ENCODE peak calls at places on chromosome 12, in five cellular contexts. One of them, this sample, is unnamed.

GRCh38 chr12:49942921-49943662 is 7.4 kb upstream of the AQP2 start:
- DNase-seq in OCI-LY7: no peak
- DNase-seq in tibial nerve: no peak
- DNase-seq in fibroblast of mammary gland: no peak
- DNase-seq in CD4-positive, CD25-positive, alpha-beta regulatory T cell: peak
- DNase-seq in this sample: peak

GRCh38 chr12:54009171-54010052 is 627 bp downstream of the HOXC8 start:
- DNase-seq in CD4-positive, CD25-positive, alpha-beta regulatory T cell: no peak
- DNase-seq in tibial nerve: no peak
- DNase-seq in OCI-LY7: no peak
- DNase-seq in fibroblast of mammary gland: no peak
- DNase-seq in this sample: no peak

GRCh38 chr12:114741940-114742339 is 58.0 kb upstream of the TBX3 start:
- DNase-seq in OCI-LY7: no peak
- DNase-seq in CD4-positive, CD25-positive, alpha-beta regulatory T cell: no peak
- DNase-seq in tibial nerve: no peak
- DNase-seq in fibroblast of mammary gland: no peak
- DNase-seq in this sample: no peak

GRCh38 chr12:50690923-50691322 is 73.0 kb upstream of the ATF1 start:
- DNase-seq in CD4-positive, CD25-positive, alpha-beta regulatory T cell: no peak
- DNase-seq in tibial nerve: peak
- DNase-seq in OCI-LY7: no peak
- DNase-seq in fibroblast of mammary gland: peak
- DNase-seq in this sample: no peak

GRCh38 chr12:93087836-93088610 is 158.9 kb upstream of the EEA1 start:
- DNase-seq in tibial nerve: no peak
- DNase-seq in CD4-positive, CD25-positive, alpha-beta regulatory T cell: no peak
- DNase-seq in OCI-LY7: no peak
- DNase-seq in fibroblast of mammary gland: no peak
- DNase-seq in this sample: no peak

GRCh38 chr12:110966081-110966760 is 45.8 kb upstream of the MYL2 start:
- DNase-seq in CD4-positive, CD25-positive, alpha-beta regulatory T cell: no peak
- DNase-seq in OCI-LY7: no peak
- DNase-seq in fibroblast of mammary gland: peak
- DNase-seq in tibial nerve: no peak
- DNase-seq in this sample: no peak

GRCh38 chr12:45227668-45228067 is 11.8 kb downstream of the ANO6 start:
- DNase-seq in tibial nerve: no peak
- DNase-seq in CD4-positive, CD25-positive, alpha-beta regulatory T cell: no peak
- DNase-seq in fibroblast of mammary gland: no peak
- DNase-seq in OCI-LY7: no peak
- DNase-seq in this sample: no peak

GRCh38 chr12:55972906-55973597 is 826 bp upstream of the RAB5B start:
- DNase-seq in CD4-positive, CD25-positive, alpha-beta regulatory T cell: no peak
- DNase-seq in tibial nerve: no peak
- DNase-seq in fibroblast of mammary gland: no peak
- DNase-seq in OCI-LY7: peak
- DNase-seq in this sample: no peak

GRCh38 chr12:11573880-11574279 is 75.6 kb upstream of the ETV6 start:
- DNase-seq in tibial nerve: no peak
- DNase-seq in fibroblast of mammary gland: no peak
- DNase-seq in CD4-positive, CD25-positive, alpha-beta regulatory T cell: no peak
- DNase-seq in OCI-LY7: no peak
- DNase-seq in this sample: no peak

GRCh38 chr12:57089259-57090245 is 638 bp downstream of the NAB2 start:
- DNase-seq in CD4-positive, CD25-positive, alpha-beta regulatory T cell: peak
- DNase-seq in OCI-LY7: peak
- DNase-seq in tibial nerve: peak
- DNase-seq in fibroblast of mammary gland: peak
- DNase-seq in this sample: peak

GRCh38 chr12:107393043-107393725 is 292.4 kb upstream of the PWP1 start:
- DNase-seq in OCI-LY7: no peak
- DNase-seq in tibial nerve: no peak
- DNase-seq in fibroblast of mammary gland: no peak
- DNase-seq in CD4-positive, CD25-positive, alpha-beta regulatory T cell: peak
- DNase-seq in this sample: no peak

GRCh38 chr12:39892146-39892545 is 213.7 kb downstream of the SLC2A13 start:
- DNase-seq in tibial nerve: no peak
- DNase-seq in CD4-positive, CD25-positive, alpha-beta regulatory T cell: no peak
- DNase-seq in fibroblast of mammary gland: peak
- DNase-seq in OCI-LY7: no peak
- DNase-seq in this sample: no peak

GRCh38 chr12:46401703-46402102 is 29.1 kb upstream of the SLC38A2 start:
- DNase-seq in tibial nerve: peak
- DNase-seq in OCI-LY7: no peak
- DNase-seq in CD4-positive, CD25-positive, alpha-beta regulatory T cell: no peak
- DNase-seq in fibroblast of mammary gland: peak
- DNase-seq in this sample: no peak

GRCh38 chr12:92035477-92035876 is 110.2 kb downstream of the BTG1 start:
- DNase-seq in tibial nerve: no peak
- DNase-seq in CD4-positive, CD25-positive, alpha-beta regulatory T cell: no peak
- DNase-seq in fibroblast of mammary gland: no peak
- DNase-seq in OCI-LY7: no peak
- DNase-seq in this sample: no peak
- H3K4me3 ChIP-seq in tibial nerve: peak
- H3K4me3 ChIP-seq in CD4-positive, CD25-positive, alpha-beta regulatory T cell: peak
- H3K4me3 ChIP-seq in fibroblast of mammary gland: no peak
- H3K4me3 ChIP-seq in OCI-LY7: peak
- H3K4me3 ChIP-seq in this sample: peak

GRCh38 chr12:68806488-68807237 is 1.3 kb upstream of the MDM2 start:
- DNase-seq in tibial nerve: no peak
- DNase-seq in CD4-positive, CD25-positive, alpha-beta regulatory T cell: no peak
- DNase-seq in OCI-LY7: peak
- DNase-seq in fibroblast of mammary gland: no peak
- DNase-seq in this sample: no peak
- H3K4me3 ChIP-seq in tibial nerve: peak
- H3K4me3 ChIP-seq in CD4-positive, CD25-positive, alpha-beta regulatory T cell: peak
- H3K4me3 ChIP-seq in OCI-LY7: peak
- H3K4me3 ChIP-seq in fibroblast of mammary gland: no peak
- H3K4me3 ChIP-seq in this sample: peak

GRCh38 chr12:1949771-1950470 is 31.5 kb upstream of the CACNA2D4 start:
- DNase-seq in CD4-positive, CD25-positive, alpha-beta regulatory T cell: peak
- DNase-seq in OCI-LY7: no peak
- DNase-seq in tibial nerve: no peak
- DNase-seq in fibroblast of mammary gland: peak
- DNase-seq in this sample: no peak
- H3K4me3 ChIP-seq in CD4-positive, CD25-positive, alpha-beta regulatory T cell: peak
- H3K4me3 ChIP-seq in OCI-LY7: no peak
- H3K4me3 ChIP-seq in tibial nerve: no peak
- H3K4me3 ChIP-seq in fibroblast of mammary gland: no peak
- H3K4me3 ChIP-seq in this sample: no peak

GRCh38 chr12:120181991-120182631 is 12.4 kb downstream of the GCN1 start:
- DNase-seq in CD4-positive, CD25-positive, alpha-beta regulatory T cell: no peak
- DNase-seq in fibroblast of mammary gland: peak
- DNase-seq in OCI-LY7: no peak
- DNase-seq in tibial nerve: no peak
- DNase-seq in this sample: no peak

GRCh38 chr12:120180975-120181374 is 13.5 kb downstream of the GCN1 start:
- DNase-seq in fibroblast of mammary gland: no peak
- DNase-seq in CD4-positive, CD25-positive, alpha-beta regulatory T cell: no peak
- DNase-seq in OCI-LY7: no peak
- DNase-seq in tibial nerve: no peak
- DNase-seq in this sample: no peak

GRCh38 chr12:120186654-120187053 is 7.9 kb downstream of the GCN1 start:
- DNase-seq in OCI-LY7: no peak
- DNase-seq in fibroblast of mammary gland: no peak
- DNase-seq in tibial nerve: no peak
- DNase-seq in CD4-positive, CD25-positive, alpha-beta regulatory T cell: no peak
- DNase-seq in this sample: no peak

GRCh38 chr12:120183211-120183631 is 11.3 kb downstream of the GCN1 start:
- DNase-seq in fibroblast of mammary gland: peak
- DNase-seq in tibial nerve: no peak
- DNase-seq in CD4-positive, CD25-positive, alpha-beta regulatory T cell: no peak
- DNase-seq in OCI-LY7: no peak
- DNase-seq in this sample: no peak
- H3K4me3 ChIP-seq in fibroblast of mammary gland: no peak
- H3K4me3 ChIP-seq in tibial nerve: no peak
- H3K4me3 ChIP-seq in CD4-positive, CD25-positive, alpha-beta regulatory T cell: no peak
- H3K4me3 ChIP-seq in OCI-LY7: no peak
- H3K4me3 ChIP-seq in this sample: no peak